ENCODE peak calls at places on chromosomes 4 and X, in five cellular contexts. V, T, F, C and Q are unnamed samples.

GRCh38 chr4:82842593-82842992 is 44.0 kb upstream of the SCD5 start:
- DNase-seq in V (no peak), T (no peak), F (peak; percentile 28), C (no peak), Q (peak; percentile 59)

GRCh38 chrX:50838820-50839600 is 25.0 kb upstream of the SHROOM4 start:
- DNase-seq in V (peak; percentile 43), T (no peak), F (no peak), C (no peak), Q (no peak)

GRCh38 chrX:49184294-49185061 is 1.7 kb downstream of the PRICKLE3 start:
- DNase-seq in V (peak; percentile 83), T (peak; percentile 87), F (peak; percentile 83), C (peak; percentile 94), Q (peak; percentile 93)

GRCh38 chr4:170651786-170652185 is 562.0 kb upstream of the AADAT start:
- DNase-seq in V (no peak), T (no peak), F (peak; percentile 29), C (no peak), Q (peak; percentile 66)

GRCh38 chr4:16289872-16290554 is 63.7 kb upstream of the TAPT1 start:
- DNase-seq in V (peak; percentile 67), T (peak; percentile 12), F (peak; percentile 46), C (no peak), Q (peak; percentile 55)

GRCh38 chr4:6196871-6197270 is 3.5 kb downstream of the JAKMIP1 start:
- DNase-seq in V (no peak), T (no peak), F (no peak), C (no peak), Q (no peak)

GRCh38 chr4:185592845-185593488 is 57.7 kb upstream of the PDLIM3 start:
- DNase-seq in V (peak; percentile 43), T (no peak), F (no peak), C (no peak), Q (peak; percentile 39)

GRCh38 chr4:78758105-78758504 is 18.0 kb upstream of the BMP2K start:
- DNase-seq in V (no peak), T (no peak), F (no peak), C (no peak), Q (no peak)

GRCh38 chr4:124277691-124278090 is 434.8 kb downstream of the ANKRD50 start:
- DNase-seq in V (peak; percentile 75), T (no peak), F (no peak), C (no peak), Q (no peak)

GRCh38 chrX:14712096-14712495 is 160.8 kb downstream of the FANCB start:
- DNase-seq in V (peak; percentile 7), T (no peak), F (no peak), C (no peak), Q (peak; percentile 0)

GRCh38 chrX:68462653-68463052 is 29.4 kb upstream of the OPHN1 start:
- DNase-seq in V (peak; percentile 60), T (no peak), F (peak; percentile 47), C (no peak), Q (peak; percentile 67)

GRCh38 chr4:158008551-158009218 is 164.1 kb downstream of the GASK1B start:
- DNase-seq in V (no peak), T (no peak), F (peak; percentile 63), C (no peak), Q (no peak)

GRCh38 chr4:123121241-123121907 is 199.0 kb upstream of the NUDT6 start:
- DNase-seq in V (no peak), T (no peak), F (peak; percentile 73), C (no peak), Q (peak; percentile 61)

GRCh38 chr4:24143741-24144140 is 253.9 kb upstream of the PPARGC1A start:
- DNase-seq in V (no peak), T (no peak), F (no peak), C (no peak), Q (no peak)

GRCh38 chr4:87868482-87868881 is 35.7 kb downstream of the MEPE start:
- DNase-seq in V (no peak), T (no peak), F (no peak), C (no peak), Q (no peak)

GRCh38 chr4:54281060-54281781 is 52.1 kb downstream of the PDGFRA start:
- DNase-seq in V (peak; percentile 25), T (no peak), F (peak; percentile 93), C (no peak), Q (peak; percentile 82)

GRCh38 chrX:39859991-39860861 is 237.5 kb downstream of the BCOR start:
- DNase-seq in V (peak; percentile 67), T (peak; percentile 17), F (peak; percentile 91), C (no peak), Q (peak; percentile 86)

GRCh38 chr4:155543126-155543765 is 123.4 kb upstream of the GUCY1A1 start:
- DNase-seq in V (no peak), T (no peak), F (peak; percentile 83), C (no peak), Q (peak; percentile 82)

GRCh38 chrX:111585337-111585736 is 73.9 kb downstream of the SERTM2 start:
- DNase-seq in V (no peak), T (peak; percentile 12), F (no peak), C (no peak), Q (no peak)

GRCh38 chr4:41749650-41750049 is 1.1 kb upstream of the PHOX2B start:
- DNase-seq in V (no peak), T (peak; percentile 38), F (no peak), C (no peak), Q (no peak)

GRCh38 chr4:147714575-147715401 is 17.1 kb upstream of the ARHGAP10 start:
- DNase-seq in V (peak; percentile 95), T (no peak), F (peak; percentile 90), C (no peak), Q (peak; percentile 79)

GRCh38 chr4:62262676-62263075 is 1062.5 kb downstream of the ADGRL3 start:
- DNase-seq in V (no peak), T (no peak), F (no peak), C (no peak), Q (no peak)

GRCh38 chrX:54509401-54509800 is 13.4 kb upstream of the FGD1 start:
- DNase-seq in V (no peak), T (no peak), F (peak; percentile 40), C (no peak), Q (peak; percentile 40)

DNA sequence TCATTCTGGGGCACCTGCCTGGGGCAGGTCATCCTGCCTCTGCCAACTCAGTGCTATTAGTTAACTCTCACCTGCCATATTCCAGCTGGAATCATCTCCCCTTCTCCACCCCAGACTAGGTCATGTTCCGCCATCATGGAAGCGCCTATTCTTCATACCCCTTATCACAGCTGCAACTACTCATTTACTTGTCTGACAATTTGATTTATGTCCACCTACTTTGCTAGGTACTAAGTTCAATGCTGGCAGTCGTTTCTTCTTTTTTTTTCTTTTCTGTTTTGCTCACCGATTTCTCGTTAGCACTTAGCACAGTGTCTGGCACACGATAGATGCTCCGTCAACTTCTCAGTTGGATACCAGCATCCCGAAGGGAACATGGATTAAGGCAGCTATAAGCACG is 1.1 kb upstream of the FMR1 start:
- DNase-seq in V (no peak), T (no peak), F (no peak), C (no peak), Q (no peak)
- H4K91ac ChIP-seq in V (no peak overlapping the region), T (no peak overlapping the region), F (no peak overlapping the region), C (no peak overlapping the region), Q (no peak overlapping the region)

GRCh38 chr4:176631611-176632010 is 161.1 kb downstream of the VEGFC start:
- DNase-seq in V (no peak), T (no peak), F (no peak), C (no peak), Q (no peak)
- H3K4me3 ChIP-seq in V (no peak overlapping the region), T (no peak overlapping the region), F (no peak overlapping the region), C (no peak overlapping the region), Q (no peak overlapping the region)

DNA sequence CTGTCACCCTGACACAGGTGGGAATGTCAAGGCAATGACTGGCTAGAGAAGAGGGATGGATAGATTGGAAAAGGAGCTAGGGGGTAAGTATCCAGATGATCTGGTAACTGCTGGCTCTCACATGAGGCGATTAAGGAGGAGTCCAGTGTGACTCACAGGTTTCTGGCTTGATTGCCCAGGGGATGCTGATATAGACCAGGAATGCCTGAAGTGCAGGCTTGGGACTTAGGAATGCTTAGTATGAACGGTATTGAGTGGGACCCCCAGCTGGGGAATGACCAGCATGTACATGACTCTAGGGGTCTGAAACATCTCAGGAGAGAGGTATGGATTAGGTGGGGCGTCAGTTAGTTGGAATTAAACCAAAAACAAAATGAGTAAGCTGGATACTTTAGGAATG is 65.8 kb upstream of the PRPS1 start:
- DNase-seq in V (peak; percentile 88), T (no peak), F (peak; percentile 88), C (no peak), Q (peak; percentile 61)
- H4K91ac ChIP-seq in V (no peak overlapping the region), T (no peak overlapping the region), F (peak overlapping the region; percentile 90), C (peak overlapping the region; percentile 80), Q (no peak overlapping the region)

GRCh38 chrX:102154900-102155805 is 624 bp downstream of the BEX5 start:
- DNase-seq in V (no peak), T (peak; percentile 24), F (no peak), C (peak; percentile 55), Q (no peak)
- H3K4me3 ChIP-seq in V (peak overlapping the region; percentile 36), T (no peak overlapping the region), F (no peak overlapping the region), C (no peak overlapping the region), Q (no peak overlapping the region)

GRCh38 chrX:107628662-107629532 is 587 bp downstream of the PRPS1 start:
- DNase-seq in V (peak; percentile 69), T (no peak), F (peak; percentile 6), C (peak; percentile 48), Q (peak; percentile 39)
- H4K91ac ChIP-seq in V (no peak overlapping the region), T (no peak overlapping the region), F (peak overlapping the region; percentile 34), C (no peak overlapping the region), Q (no peak overlapping the region)

DNA sequence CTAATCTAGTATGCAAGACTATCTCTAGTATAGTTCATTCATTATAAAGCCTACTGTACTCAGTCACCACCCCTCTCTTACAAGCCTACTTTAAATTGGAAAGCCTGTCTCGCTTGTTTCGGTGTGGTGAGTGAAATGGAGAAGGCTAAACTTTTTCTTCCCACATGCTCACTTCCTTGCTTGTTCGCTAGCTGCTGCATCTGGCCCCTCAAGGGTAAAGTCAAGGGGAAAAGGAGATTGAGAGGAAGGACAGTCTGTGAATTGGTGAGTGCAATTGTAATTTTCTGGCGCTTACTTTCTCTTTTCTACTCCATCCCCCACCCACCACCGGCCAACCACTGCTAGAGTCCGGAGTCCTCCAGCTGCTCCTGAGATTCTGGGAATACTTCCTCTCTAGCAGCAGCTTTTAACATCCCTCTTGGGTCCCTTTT is 12.1 kb upstream of the ARAP2 start:
- DNase-seq in V (no peak), T (no peak), F (no peak), C (no peak), Q (no peak)
- H3K4me3 ChIP-seq in V (no peak overlapping the region), T (no peak overlapping the region), F (no peak overlapping the region), C (no peak overlapping the region), Q (no peak overlapping the region)

DNA sequence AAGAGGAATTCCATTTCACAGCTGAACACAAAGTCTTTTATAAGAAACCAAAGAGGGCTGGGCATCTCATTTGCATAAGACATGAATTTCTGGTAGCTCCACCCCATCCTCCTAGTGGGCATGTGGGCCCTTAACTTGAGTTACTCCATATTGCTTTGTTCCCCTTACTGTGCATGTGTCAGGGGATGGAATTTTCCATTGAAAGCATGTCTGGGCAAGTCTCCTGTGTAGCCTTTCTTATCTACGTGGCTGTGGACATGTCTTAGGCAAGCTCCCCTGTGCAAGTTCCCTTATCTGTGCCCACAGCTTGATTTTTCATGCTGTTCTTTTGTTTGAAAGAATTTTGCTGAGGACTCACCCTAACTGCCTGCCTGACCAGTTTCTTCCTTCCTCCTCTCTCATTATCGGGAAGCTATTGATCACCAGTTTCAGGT is 123.5 kb upstream of the JADE1 start:
- DNase-seq in V (peak; percentile 6), T (no peak), F (peak; percentile 18), C (no peak), Q (no peak)
- H4K91ac ChIP-seq in V (peak overlapping the region; percentile 26), T (no peak overlapping the region), F (peak overlapping the region; percentile 15), C (peak overlapping the region; percentile 99), Q (no peak overlapping the region)

GRCh38 chr4:110020681-110021443 is 108.2 kb downstream of the EGF start:
- DNase-seq in V (no peak), T (no peak), F (no peak), C (no peak), Q (no peak)
- H3K4me3 ChIP-seq in V (no peak overlapping the region), T (no peak overlapping the region), F (no peak overlapping the region), C (no peak overlapping the region), Q (no peak overlapping the region)

GRCh38 chr4:3340038-3340702 is 47.3 kb downstream of the RGS12 start:
- DNase-seq in V (no peak), T (no peak), F (no peak), C (no peak), Q (no peak)
- H4K91ac ChIP-seq in V (no peak overlapping the region), T (no peak overlapping the region), F (no peak overlapping the region), C (no peak overlapping the region), Q (no peak overlapping the region)